ENCODE peak calls at places on chromosomes 2 and 18, in four cellular contexts. One of them, this sample, is unnamed.

GRCh38 chr18:711330-711692 is 1.1 kb downstream of the ENOSF1 start:
- DNase-seq in MM.1S: no peak
- DNase-seq in fibroblast of mammary gland: no peak
- DNase-seq in AG04450: no peak
- DNase-seq in this sample: no peak

GRCh38 chr2:24400207-24400907 is 40.0 kb upstream of the ITSN2 start:
- DNase-seq in MM.1S: no peak
- DNase-seq in fibroblast of mammary gland: no peak
- DNase-seq in AG04450: no peak
- DNase-seq in this sample: no peak

GRCh38 chr2:43041661-43042360 is 184.6 kb downstream of the ZFP36L2 start:
- DNase-seq in MM.1S: no peak
- DNase-seq in fibroblast of mammary gland: peak; percentile 96
- DNase-seq in AG04450: peak; percentile 93
- DNase-seq in this sample: no peak

GRCh38 chr2:161312996-161313395 is 4.8 kb downstream of the PSMD14 start:
- DNase-seq in MM.1S: no peak
- DNase-seq in fibroblast of mammary gland: peak; percentile 69
- DNase-seq in AG04450: no peak
- DNase-seq in this sample: no peak

GRCh38 chr2:15614545-15615309 is 23.1 kb downstream of the DDX1 start:
- DNase-seq in MM.1S: no peak
- DNase-seq in fibroblast of mammary gland: no peak
- DNase-seq in AG04450: no peak
- DNase-seq in this sample: no peak

GRCh38 chr2:95346236-95346737 is 49.1 kb downstream of the KCNIP3 start:
- DNase-seq in MM.1S: no peak
- DNase-seq in fibroblast of mammary gland: peak; percentile 68
- DNase-seq in AG04450: no peak
- DNase-seq in this sample: no peak

GRCh38 chr2:31058096-31058843 is 80.0 kb downstream of the GALNT14 start:
- DNase-seq in MM.1S: no peak
- DNase-seq in fibroblast of mammary gland: no peak
- DNase-seq in AG04450: no peak
- DNase-seq in this sample: no peak

GRCh38 chr18:62844850-62845643 is 129.7 kb downstream of the PHLPP1 start:
- DNase-seq in MM.1S: peak; percentile 50
- DNase-seq in fibroblast of mammary gland: no peak
- DNase-seq in AG04450: no peak
- DNase-seq in this sample: no peak

GRCh38 chr18:45806226-45806625 is 19.2 kb upstream of the SIGLEC15 start:
- DNase-seq in MM.1S: no peak
- DNase-seq in fibroblast of mammary gland: peak; percentile 81
- DNase-seq in AG04450: no peak
- DNase-seq in this sample: no peak

GRCh38 chr2:127410871-127411396 is 7.3 kb upstream of the PROC start:
- DNase-seq in MM.1S: peak; percentile 26
- DNase-seq in fibroblast of mammary gland: peak; percentile 44
- DNase-seq in AG04450: no peak
- DNase-seq in this sample: no peak

GRCh38 chr18:22084547-22084946 is 84.8 kb upstream of the GATA6 start:
- DNase-seq in MM.1S: no peak
- DNase-seq in fibroblast of mammary gland: no peak
- DNase-seq in AG04450: no peak
- DNase-seq in this sample: no peak

GRCh38 chr2:9656270-9656766 is 25.5 kb upstream of the YWHAQ start:
- DNase-seq in MM.1S: no peak
- DNase-seq in fibroblast of mammary gland: peak; percentile 94
- DNase-seq in AG04450: peak; percentile 87
- DNase-seq in this sample: peak; percentile 95

GRCh38 chr18:44453505-44453904 is 227.2 kb upstream of the SETBP1 start:
- DNase-seq in MM.1S: no peak
- DNase-seq in fibroblast of mammary gland: peak; percentile 16
- DNase-seq in AG04450: no peak
- DNase-seq in this sample: no peak

GRCh38 chr2:38560092-38560491 is 42.6 kb downstream of the HNRNPLL start:
- DNase-seq in MM.1S: no peak
- DNase-seq in fibroblast of mammary gland: no peak
- DNase-seq in AG04450: no peak
- DNase-seq in this sample: peak; percentile 25

GRCh38 chr2:119475225-119475856 is 43.7 kb downstream of the TMEM37 start:
- DNase-seq in MM.1S: no peak
- DNase-seq in fibroblast of mammary gland: no peak
- DNase-seq in AG04450: no peak
- DNase-seq in this sample: no peak

GRCh38 chr2:130252880-130253645 is 54.8 kb upstream of the TUBA3E start:
- DNase-seq in MM.1S: no peak
- DNase-seq in fibroblast of mammary gland: peak; percentile 29
- DNase-seq in AG04450: no peak
- DNase-seq in this sample: no peak

GRCh38 chr2:152647417-152648010 is 69.7 kb downstream of the PRPF40A start:
- DNase-seq in MM.1S: no peak
- DNase-seq in fibroblast of mammary gland: peak; percentile 76
- DNase-seq in AG04450: no peak
- DNase-seq in this sample: no peak

GRCh38 chr2:189076572-189076971 is 102.4 kb downstream of the COL3A1 start:
- DNase-seq in MM.1S: no peak
- DNase-seq in fibroblast of mammary gland: peak; percentile 66
- DNase-seq in AG04450: no peak
- DNase-seq in this sample: no peak

GRCh38 chr18:47184419-47185050 is 8.4 kb upstream of the IER3IP1 start:
- DNase-seq in MM.1S: no peak
- DNase-seq in fibroblast of mammary gland: peak; percentile 53
- DNase-seq in AG04450: no peak
- DNase-seq in this sample: no peak

GRCh38 chr18:24398515-24398914 is 891 bp upstream of the OSBPL1A start:
- DNase-seq in MM.1S: no peak
- DNase-seq in fibroblast of mammary gland: peak; percentile 25
- DNase-seq in AG04450: no peak
- DNase-seq in this sample: no peak

GRCh38 chr2:142742301-142743214 is 134.9 kb upstream of the KYNU start:
- DNase-seq in MM.1S: no peak
- DNase-seq in fibroblast of mammary gland: peak; percentile 53
- DNase-seq in AG04450: peak; percentile 39
- DNase-seq in this sample: no peak

GRCh38 chr2:27965841-27966240 is 75.3 kb downstream of the BABAM2 start:
- DNase-seq in MM.1S: peak; percentile 58
- DNase-seq in fibroblast of mammary gland: no peak
- DNase-seq in AG04450: no peak
- DNase-seq in this sample: no peak

GRCh38 chr2:2157400-2157799 is 173.7 kb downstream of the MYT1L start:
- DNase-seq in MM.1S: no peak
- DNase-seq in fibroblast of mammary gland: no peak
- DNase-seq in AG04450: no peak
- DNase-seq in this sample: no peak

GRCh38 chr2:212843409-212844199 is 305.0 kb upstream of the ERBB4 start:
- DNase-seq in MM.1S: no peak
- DNase-seq in fibroblast of mammary gland: peak; percentile 91
- DNase-seq in AG04450: peak; percentile 44
- DNase-seq in this sample: no peak

GRCh38 chr2:25419678-25420242 is 78.0 kb upstream of the DNMT3A start:
- DNase-seq in MM.1S: peak; percentile 95
- DNase-seq in fibroblast of mammary gland: no peak
- DNase-seq in AG04450: no peak
- DNase-seq in this sample: peak; percentile 98

GRCh38 chr2:17894551-17894950 is 16.1 kb downstream of the KCNS3 start:
- DNase-seq in MM.1S: no peak
- DNase-seq in fibroblast of mammary gland: no peak
- DNase-seq in AG04450: no peak
- DNase-seq in this sample: no peak

GRCh38 chr2:231057590-231057989 is 923 bp downstream of the PSMD1 start:
- DNase-seq in MM.1S: no peak
- DNase-seq in fibroblast of mammary gland: peak; percentile 25
- DNase-seq in AG04450: no peak
- DNase-seq in this sample: no peak

GRCh38 chr18:12659904-12660605 is 2.1 kb upstream of the SPIRE1 start:
- DNase-seq in MM.1S: peak; percentile 52
- DNase-seq in fibroblast of mammary gland: peak; percentile 75
- DNase-seq in AG04450: peak; percentile 29
- DNase-seq in this sample: peak; percentile 16

GRCh38 chr2:236133410-236134012 is 34.7 kb downstream of the GBX2 start:
- DNase-seq in MM.1S: no peak
- DNase-seq in fibroblast of mammary gland: no peak
- DNase-seq in AG04450: no peak
- DNase-seq in this sample: no peak

GRCh38 chr2:200172944-200173481 is 133.5 kb upstream of the SPATS2L start:
- DNase-seq in MM.1S: no peak
- DNase-seq in fibroblast of mammary gland: peak; percentile 72
- DNase-seq in AG04450: no peak
- DNase-seq in this sample: no peak

GRCh38 chr18:23133860-23134779 is 1.2 kb upstream of the CABLES1 start:
- DNase-seq in MM.1S: peak; percentile 96
- DNase-seq in fibroblast of mammary gland: no peak
- DNase-seq in AG04450: no peak
- DNase-seq in this sample: peak; percentile 70

GRCh38 chr2:31258351-31258750 is 24.4 kb downstream of the EHD3 start:
- DNase-seq in MM.1S: peak; percentile 16
- DNase-seq in fibroblast of mammary gland: no peak
- DNase-seq in AG04450: no peak
- DNase-seq in this sample: no peak

GRCh38 chr18:58670561-58671121 is 624 bp upstream of the MALT1 start:
- DNase-seq in MM.1S: no peak
- DNase-seq in fibroblast of mammary gland: peak; percentile 37
- DNase-seq in AG04450: no peak
- DNase-seq in this sample: no peak

GRCh38 chr18:6609882-6610281 is 119.6 kb upstream of the ARHGAP28 start:
- DNase-seq in MM.1S: no peak
- DNase-seq in fibroblast of mammary gland: no peak
- DNase-seq in AG04450: no peak
- DNase-seq in this sample: no peak

GRCh38 chr18:32669549-32670165 is 103.2 kb downstream of the KLHL14 start:
- DNase-seq in MM.1S: no peak
- DNase-seq in fibroblast of mammary gland: no peak
- DNase-seq in AG04450: no peak
- DNase-seq in this sample: no peak

DNA sequence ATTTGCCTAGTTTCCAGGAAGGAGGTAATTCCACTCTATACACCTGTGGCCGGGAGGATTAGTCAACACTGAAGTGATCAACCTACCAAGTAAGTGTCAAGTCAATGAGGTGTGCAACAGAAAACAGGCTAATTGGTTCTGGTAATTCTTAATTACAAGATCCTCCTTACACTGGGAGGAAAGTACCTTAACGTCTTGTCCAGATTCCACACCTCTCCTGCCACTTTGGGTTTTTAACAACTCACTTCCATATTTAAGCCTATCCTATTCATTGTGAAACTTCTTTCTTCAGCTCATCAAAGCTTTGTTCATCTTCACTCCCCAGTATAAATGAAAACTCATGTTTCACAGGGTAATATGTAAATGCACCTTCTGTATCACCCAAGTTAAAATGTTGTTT is 22.0 kb upstream of the MAP4K4 start:
- DNase-seq in MM.1S: no peak
- DNase-seq in fibroblast of mammary gland: no peak
- DNase-seq in AG04450: no peak
- DNase-seq in this sample: no peak
- H3K4me3 ChIP-seq in MM.1S: no peak overlapping the region
- H3K4me3 ChIP-seq in fibroblast of mammary gland: no peak overlapping the region
- H3K4me3 ChIP-seq in AG04450: no peak overlapping the region
- H3K4me3 ChIP-seq in this sample: no peak overlapping the region

GRCh38 chr2:203689424-203690109 is 16.9 kb upstream of the CD28 start:
- DNase-seq in MM.1S: peak; percentile 51
- DNase-seq in fibroblast of mammary gland: no peak
- DNase-seq in AG04450: no peak
- DNase-seq in this sample: no peak
- TF ChIP-seq CTCF in MM.1S: no peak
- TF ChIP-seq CTCF in fibroblast of mammary gland: no peak
- TF ChIP-seq CTCF in AG04450: no peak
- TF ChIP-seq CTCF in this sample: no peak

DNA sequence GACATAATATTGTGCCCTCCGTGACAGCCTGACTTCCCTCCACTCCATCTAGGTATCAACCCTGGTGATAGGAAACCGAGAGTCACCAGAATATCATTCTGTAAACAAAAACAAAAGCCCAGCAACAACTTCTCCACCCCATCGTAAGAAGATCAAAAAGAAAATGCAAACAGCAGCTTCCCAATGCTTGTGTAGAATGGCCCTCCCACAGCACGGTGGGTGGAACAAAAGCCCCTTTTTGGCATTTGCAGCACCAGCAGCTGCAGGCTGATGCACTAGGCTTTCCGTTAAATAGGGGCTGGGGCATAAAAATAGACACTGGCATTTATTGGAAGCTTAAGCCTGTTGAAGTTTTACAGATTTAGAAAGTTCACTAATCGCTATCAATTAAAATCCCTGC is 513.0 kb downstream of the GALR1 start:
- DNase-seq in MM.1S: no peak
- DNase-seq in fibroblast of mammary gland: no peak
- DNase-seq in AG04450: no peak
- DNase-seq in this sample: no peak
- H3K4me3 ChIP-seq in MM.1S: no peak overlapping the region
- H3K4me3 ChIP-seq in fibroblast of mammary gland: no peak overlapping the region
- H3K4me3 ChIP-seq in AG04450: no peak overlapping the region
- H3K4me3 ChIP-seq in this sample: no peak overlapping the region

DNA sequence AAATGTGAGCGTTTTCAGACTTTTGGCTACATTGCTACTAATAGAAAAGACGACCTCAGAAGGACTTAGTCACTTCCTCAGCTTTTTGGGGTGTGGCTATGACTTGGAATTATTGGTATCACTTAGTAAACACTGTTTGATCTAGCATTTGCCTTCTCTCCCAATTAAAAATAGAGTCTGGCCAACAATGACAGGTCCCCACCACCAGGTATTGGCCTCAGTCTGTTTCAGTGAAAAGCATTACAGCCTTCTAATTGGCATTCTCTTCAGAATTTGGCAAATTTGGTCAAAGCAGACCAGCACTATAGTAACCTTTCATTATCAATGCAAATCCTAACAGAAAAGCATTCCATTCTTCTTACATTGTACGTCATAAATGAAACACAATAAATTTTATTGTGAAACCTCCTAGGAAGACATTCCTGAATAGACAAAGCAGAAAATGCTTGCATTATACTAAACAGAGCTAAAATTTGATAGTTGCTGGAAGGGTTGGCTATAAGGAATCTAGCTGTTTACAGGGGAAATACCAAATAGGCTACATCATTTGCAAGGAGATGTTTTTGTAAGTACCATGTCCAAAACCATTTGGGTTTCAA is 613.9 kb downstream of the IRS1 start:
- DNase-seq in MM.1S: no peak
- DNase-seq in fibroblast of mammary gland: peak; percentile 92
- DNase-seq in AG04450: peak; percentile 93
- DNase-seq in this sample: no peak
- TF ChIP-seq CTCF in MM.1S: no peak
- TF ChIP-seq CTCF in fibroblast of mammary gland: no peak
- TF ChIP-seq CTCF in AG04450: no peak
- TF ChIP-seq CTCF in this sample: no peak

GRCh38 chr2:219286436-219287115 is 7.4 kb downstream of the DNAJB2 start:
- DNase-seq in MM.1S: no peak
- DNase-seq in fibroblast of mammary gland: peak; percentile 27
- DNase-seq in AG04450: no peak
- DNase-seq in this sample: no peak
- H3K4me3 ChIP-seq in MM.1S: no peak overlapping the region
- H3K4me3 ChIP-seq in fibroblast of mammary gland: no peak overlapping the region
- H3K4me3 ChIP-seq in AG04450: no peak overlapping the region
- H3K4me3 ChIP-seq in this sample: no peak overlapping the region